ENCODE peak calls at places on chromosome 14, in six cellular contexts. One of them, this sample, is unnamed.

GRCh38 chr14:49946320-49947141 is 53.6 kb downstream of the ARF6 start:
- DNase-seq in astrocyte of the spinal cord: peak
- DNase-seq in tibial artery: peak
- DNase-seq in lung: no peak
- DNase-seq in fibroblast of pulmonary artery: peak
- DNase-seq in mucosa of descending colon: peak
- DNase-seq in this sample: no peak

GRCh38 chr14:88562831-88563686 is at the start of gene ZC3H14:
- DNase-seq in mucosa of descending colon: peak
- DNase-seq in tibial artery: peak
- DNase-seq in fibroblast of pulmonary artery: peak
- DNase-seq in lung: peak
- DNase-seq in astrocyte of the spinal cord: peak
- DNase-seq in this sample: peak

GRCh38 chr14:31118892-31119291 is 88.7 kb downstream of the HECTD1 start:
- DNase-seq in astrocyte of the spinal cord: no peak
- DNase-seq in mucosa of descending colon: no peak
- DNase-seq in lung: no peak
- DNase-seq in fibroblast of pulmonary artery: peak
- DNase-seq in tibial artery: no peak
- DNase-seq in this sample: no peak

GRCh38 chr14:72515779-72516770 is 377.8 kb downstream of the DPF3 start:
- DNase-seq in lung: no peak
- DNase-seq in mucosa of descending colon: peak
- DNase-seq in fibroblast of pulmonary artery: peak
- DNase-seq in tibial artery: no peak
- DNase-seq in astrocyte of the spinal cord: peak
- DNase-seq in this sample: no peak

GRCh38 chr14:59238242-59238641 is 49.8 kb downstream of the DAAM1 start:
- DNase-seq in mucosa of descending colon: no peak
- DNase-seq in tibial artery: no peak
- DNase-seq in astrocyte of the spinal cord: no peak
- DNase-seq in fibroblast of pulmonary artery: no peak
- DNase-seq in lung: no peak
- DNase-seq in this sample: no peak

GRCh38 chr14:61150851-61151250 is 130.3 kb downstream of the TMEM30B start:
- DNase-seq in tibial artery: no peak
- DNase-seq in mucosa of descending colon: no peak
- DNase-seq in lung: no peak
- DNase-seq in astrocyte of the spinal cord: peak
- DNase-seq in fibroblast of pulmonary artery: no peak
- DNase-seq in this sample: no peak

GRCh38 chr14:65040666-65041433 is 54.2 kb downstream of the FNTB start:
- DNase-seq in tibial artery: no peak
- DNase-seq in fibroblast of pulmonary artery: no peak
- DNase-seq in lung: no peak
- DNase-seq in mucosa of descending colon: no peak
- DNase-seq in astrocyte of the spinal cord: no peak
- DNase-seq in this sample: no peak

GRCh38 chr14:71638523-71639196 is 293.6 kb upstream of the RGS6 start:
- DNase-seq in fibroblast of pulmonary artery: peak
- DNase-seq in astrocyte of the spinal cord: no peak
- DNase-seq in lung: no peak
- DNase-seq in mucosa of descending colon: no peak
- DNase-seq in tibial artery: no peak
- DNase-seq in this sample: no peak

GRCh38 chr14:60509438-60510253 is 700 bp downstream of the SIX6 start:
- DNase-seq in fibroblast of pulmonary artery: no peak
- DNase-seq in mucosa of descending colon: no peak
- DNase-seq in lung: no peak
- DNase-seq in astrocyte of the spinal cord: no peak
- DNase-seq in tibial artery: peak
- DNase-seq in this sample: no peak

GRCh38 chr14:56206576-56206975 is 88.4 kb downstream of the PELI2 start:
- DNase-seq in tibial artery: no peak
- DNase-seq in mucosa of descending colon: no peak
- DNase-seq in astrocyte of the spinal cord: no peak
- DNase-seq in fibroblast of pulmonary artery: no peak
- DNase-seq in lung: no peak
- DNase-seq in this sample: no peak

GRCh38 chr14:73238262-73238852 is 1.1 kb downstream of the PAPLN start:
- DNase-seq in lung: no peak
- DNase-seq in mucosa of descending colon: no peak
- DNase-seq in astrocyte of the spinal cord: peak
- DNase-seq in tibial artery: no peak
- DNase-seq in fibroblast of pulmonary artery: peak
- DNase-seq in this sample: peak

GRCh38 chr14:67319142-67319541 is 40.5 kb downstream of the ATP6V1D start:
- DNase-seq in fibroblast of pulmonary artery: peak
- DNase-seq in tibial artery: no peak
- DNase-seq in lung: no peak
- DNase-seq in mucosa of descending colon: no peak
- DNase-seq in astrocyte of the spinal cord: peak
- DNase-seq in this sample: no peak

GRCh38 chr14:69327507-69327906 is 67.5 kb downstream of the GALNT16 start:
- DNase-seq in tibial artery: no peak
- DNase-seq in astrocyte of the spinal cord: no peak
- DNase-seq in fibroblast of pulmonary artery: no peak
- DNase-seq in mucosa of descending colon: no peak
- DNase-seq in lung: no peak
- DNase-seq in this sample: no peak

GRCh38 chr14:69325086-69325485 is 65.1 kb downstream of the GALNT16 start:
- DNase-seq in lung: no peak
- DNase-seq in astrocyte of the spinal cord: no peak
- DNase-seq in tibial artery: peak
- DNase-seq in mucosa of descending colon: no peak
- DNase-seq in fibroblast of pulmonary artery: no peak
- DNase-seq in this sample: no peak

GRCh38 chr14:69324341-69324931 is 64.5 kb downstream of the GALNT16 start:
- DNase-seq in fibroblast of pulmonary artery: no peak
- DNase-seq in lung: no peak
- DNase-seq in mucosa of descending colon: no peak
- DNase-seq in astrocyte of the spinal cord: no peak
- DNase-seq in tibial artery: peak
- DNase-seq in this sample: no peak

GRCh38 chr14:69326611-69327010 is 66.7 kb downstream of the GALNT16 start:
- DNase-seq in lung: no peak
- DNase-seq in tibial artery: no peak
- DNase-seq in astrocyte of the spinal cord: no peak
- DNase-seq in mucosa of descending colon: no peak
- DNase-seq in fibroblast of pulmonary artery: no peak
- DNase-seq in this sample: no peak

GRCh38 chr14:69325646-69326265 is 65.8 kb downstream of the GALNT16 start:
- DNase-seq in mucosa of descending colon: no peak
- DNase-seq in fibroblast of pulmonary artery: no peak
- DNase-seq in astrocyte of the spinal cord: no peak
- DNase-seq in lung: no peak
- DNase-seq in tibial artery: peak
- DNase-seq in this sample: no peak
- TF ChIP-seq CTCF in mucosa of descending colon: no peak
- TF ChIP-seq CTCF in fibroblast of pulmonary artery: peak
- TF ChIP-seq CTCF in astrocyte of the spinal cord: no peak
- TF ChIP-seq CTCF in lung: no peak
- TF ChIP-seq CTCF in tibial artery: no peak
- TF ChIP-seq CTCF in this sample: no peak

GRCh38 chr14:74491952-74492351 is 1.2 kb downstream of the NPC2 start:
- DNase-seq in tibial artery: no peak
- DNase-seq in astrocyte of the spinal cord: peak
- DNase-seq in fibroblast of pulmonary artery: peak
- DNase-seq in mucosa of descending colon: peak
- DNase-seq in lung: no peak
- DNase-seq in this sample: peak
- TF ChIP-seq CTCF in tibial artery: no peak
- TF ChIP-seq CTCF in astrocyte of the spinal cord: peak
- TF ChIP-seq CTCF in fibroblast of pulmonary artery: peak
- TF ChIP-seq CTCF in mucosa of descending colon: no peak
- TF ChIP-seq CTCF in lung: no peak
- TF ChIP-seq CTCF in this sample: peak

GRCh38 chr14:34710744-34711143 is 3.6 kb downstream of the CFL2 start:
- DNase-seq in mucosa of descending colon: no peak
- DNase-seq in fibroblast of pulmonary artery: peak
- DNase-seq in astrocyte of the spinal cord: peak
- DNase-seq in lung: no peak
- DNase-seq in tibial artery: no peak
- DNase-seq in this sample: no peak

GRCh38 chr14:34711808-34712712 is 2.3 kb downstream of the CFL2 start:
- DNase-seq in astrocyte of the spinal cord: no peak
- DNase-seq in tibial artery: no peak
- DNase-seq in mucosa of descending colon: no peak
- DNase-seq in fibroblast of pulmonary artery: no peak
- DNase-seq in lung: no peak
- DNase-seq in this sample: no peak

GRCh38 chr14:34710006-34710405 is 4.4 kb downstream of the CFL2 start:
- DNase-seq in tibial artery: no peak
- DNase-seq in lung: no peak
- DNase-seq in fibroblast of pulmonary artery: no peak
- DNase-seq in mucosa of descending colon: no peak
- DNase-seq in astrocyte of the spinal cord: no peak
- DNase-seq in this sample: no peak

GRCh38 chr14:34711169-34711568 is 3.2 kb downstream of the CFL2 start:
- DNase-seq in lung: no peak
- DNase-seq in mucosa of descending colon: peak
- DNase-seq in fibroblast of pulmonary artery: peak
- DNase-seq in tibial artery: no peak
- DNase-seq in astrocyte of the spinal cord: peak
- DNase-seq in this sample: peak

DNA sequence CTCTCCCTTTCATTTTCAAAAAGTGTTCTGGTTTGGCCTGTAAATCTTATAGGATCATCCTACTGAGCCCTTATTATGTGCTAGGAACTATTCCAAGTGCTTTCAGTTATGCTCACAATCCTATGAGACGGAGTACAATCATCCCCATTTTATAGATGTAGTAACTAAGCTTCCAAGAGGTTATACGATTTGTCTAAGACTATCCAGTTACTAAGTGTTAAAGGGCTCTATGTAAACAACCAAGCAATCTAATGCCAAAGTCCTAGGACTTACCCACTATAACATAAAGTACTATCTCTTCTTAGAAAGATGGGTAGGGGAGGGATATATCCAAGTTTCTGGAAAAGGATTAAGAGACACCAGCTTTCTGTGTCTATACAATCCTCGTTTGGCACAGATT is 6.7 kb downstream of the CFL2 start:
- DNase-seq in mucosa of descending colon: no peak
- DNase-seq in fibroblast of pulmonary artery: no peak
- DNase-seq in lung: no peak
- DNase-seq in astrocyte of the spinal cord: no peak
- DNase-seq in tibial artery: no peak
- DNase-seq in this sample: no peak
- TF ChIP-seq CTCF in mucosa of descending colon: no peak
- TF ChIP-seq CTCF in fibroblast of pulmonary artery: no peak
- TF ChIP-seq CTCF in lung: no peak
- TF ChIP-seq CTCF in astrocyte of the spinal cord: no peak
- TF ChIP-seq CTCF in tibial artery: no peak
- TF ChIP-seq CTCF in this sample: no peak

GRCh38 chr14:51979399-51979709 is 10.0 kb upstream of the RTRAF start:
- DNase-seq in fibroblast of pulmonary artery: no peak
- DNase-seq in lung: no peak
- DNase-seq in mucosa of descending colon: no peak
- DNase-seq in astrocyte of the spinal cord: no peak
- DNase-seq in tibial artery: no peak
- DNase-seq in this sample: no peak
- TF ChIP-seq CTCF in fibroblast of pulmonary artery: no peak
- TF ChIP-seq CTCF in lung: no peak
- TF ChIP-seq CTCF in mucosa of descending colon: peak
- TF ChIP-seq CTCF in astrocyte of the spinal cord: no peak
- TF ChIP-seq CTCF in tibial artery: peak
- TF ChIP-seq CTCF in this sample: no peak

GRCh38 chr14:76056128-76056527 is 70.6 kb downstream of the IFT43 start:
- DNase-seq in mucosa of descending colon: no peak
- DNase-seq in fibroblast of pulmonary artery: peak
- DNase-seq in astrocyte of the spinal cord: no peak
- DNase-seq in tibial artery: no peak
- DNase-seq in lung: no peak
- DNase-seq in this sample: no peak
- TF ChIP-seq CTCF in mucosa of descending colon: no peak
- TF ChIP-seq CTCF in fibroblast of pulmonary artery: peak
- TF ChIP-seq CTCF in astrocyte of the spinal cord: peak
- TF ChIP-seq CTCF in tibial artery: no peak
- TF ChIP-seq CTCF in lung: no peak
- TF ChIP-seq CTCF in this sample: no peak

GRCh38 chr14:21091784-21092146 is 6.7 kb downstream of the ZNF219 start:
- DNase-seq in astrocyte of the spinal cord: no peak
- DNase-seq in mucosa of descending colon: no peak
- DNase-seq in lung: no peak
- DNase-seq in tibial artery: no peak
- DNase-seq in fibroblast of pulmonary artery: no peak
- DNase-seq in this sample: no peak
- TF ChIP-seq CTCF in astrocyte of the spinal cord: no peak
- TF ChIP-seq CTCF in mucosa of descending colon: no peak
- TF ChIP-seq CTCF in lung: no peak
- TF ChIP-seq CTCF in tibial artery: no peak
- TF ChIP-seq CTCF in fibroblast of pulmonary artery: no peak
- TF ChIP-seq CTCF in this sample: no peak

GRCh38 chr14:92880851-92881250 is 42.1 kb upstream of the CHGA start:
- DNase-seq in mucosa of descending colon: peak
- DNase-seq in lung: no peak
- DNase-seq in fibroblast of pulmonary artery: peak
- DNase-seq in astrocyte of the spinal cord: peak
- DNase-seq in tibial artery: no peak
- DNase-seq in this sample: no peak
- TF ChIP-seq CTCF in mucosa of descending colon: no peak
- TF ChIP-seq CTCF in lung: no peak
- TF ChIP-seq CTCF in fibroblast of pulmonary artery: peak
- TF ChIP-seq CTCF in astrocyte of the spinal cord: peak
- TF ChIP-seq CTCF in tibial artery: no peak
- TF ChIP-seq CTCF in this sample: peak

This sample was measured in GM20000.